ENCODE peak calls at places on chromosomes 7 and 10, in nine cellular contexts. K is H9, E is Panc1, P is activated B cell treated with CpG ODN at 0.5 μM for 24 hours, T is upper lobe of right lung, Y is BJ, I is brain microvascular endothelial cell, B is endothelial cell, C is progenitor cell of endocrine pancreas. L is an unnamed sample.

GRCh38 chr7:113374924-113375323 is 256.6 kb upstream of the SMIM30 start:
- DNase-seq in K (no peak), T (no peak), P (no peak), I (no peak), B (no peak), E (no peak), Y (no peak), C (no peak), L (no peak)

GRCh38 chr10:9786576-9786975 is 1231.1 kb upstream of the CELF2 start:
- DNase-seq in I (peak), P (no peak), E (no peak), Y (no peak), B (no peak), K (no peak), T (no peak), C (no peak), L (no peak)

GRCh38 chr7:128396357-128396756 is 13.4 kb downstream of the IMPDH1 start:
- DNase-seq in Y (no peak), B (no peak), C (no peak), K (no peak), E (no peak), P (no peak), T (no peak), I (no peak), L (peak)

GRCh38 chr10:101716891-101717659 is 22.1 kb upstream of the FBXW4 start:
- DNase-seq in C (no peak), E (no peak), B (no peak), Y (no peak), I (no peak), P (no peak), T (no peak), K (no peak), L (no peak)

GRCh38 chr10:98636921-98637329 is 190.2 kb upstream of the HPS1 start:
- DNase-seq in E (no peak), K (no peak), T (no peak), Y (no peak), B (no peak), C (no peak), P (no peak), I (no peak), L (no peak)

GRCh38 chr7:28383949-28384348 is 28.4 kb upstream of the CREB5 start:
- DNase-seq in I (no peak), E (no peak), B (no peak), Y (no peak), C (no peak), K (no peak), T (no peak), P (no peak), L (no peak)

GRCh38 chr7:82204694-82205093 is 238.9 kb downstream of the CACNA2D1 start:
- DNase-seq in I (peak), P (no peak), B (no peak), E (no peak), Y (no peak), C (no peak), T (no peak), K (no peak), L (no peak)

GRCh38 chr7:101891936-101892640 is 74.7 kb downstream of the CUX1 start:
- DNase-seq in I (no peak), P (no peak), K (no peak), E (no peak), T (no peak), C (no peak), Y (no peak), B (no peak), L (no peak)

GRCh38 chr7:1665721-1666250 is 4.3 kb upstream of the ELFN1 start:
- DNase-seq in P (peak), I (no peak), B (peak), T (peak), Y (no peak), K (peak), C (peak), E (no peak), L (peak)

GRCh38 chr10:80289451-80290287 is at the start of gene MAT1A:
- DNase-seq in Y (no peak), I (no peak), C (no peak), E (no peak), P (no peak), K (peak), B (no peak), T (no peak), L (no peak)

GRCh38 chr10:73413108-73413527 is 740 bp downstream of the ANXA7 start:
- DNase-seq in P (no peak), C (no peak), K (peak), I (peak), T (no peak), Y (no peak), E (peak), B (peak), L (no peak)

GRCh38 chr7:131480384-131481315 is 75.8 kb downstream of the PODXL start:
- DNase-seq in P (no peak), I (peak), T (no peak), Y (no peak), B (no peak), C (no peak), K (no peak), E (no peak), L (no peak)

GRCh38 chr10:75613685-75614587 is 182.5 kb downstream of the LRMDA start:
- DNase-seq in C (no peak), Y (no peak), P (no peak), B (no peak), T (no peak), I (no peak), E (no peak), K (no peak), L (no peak)

GRCh38 chr7:13848576-13849527 is 140.6 kb downstream of the ETV1 start:
- DNase-seq in P (no peak), E (no peak), B (no peak), T (no peak), I (no peak), K (no peak), C (no peak), Y (no peak), L (no peak)

GRCh38 chr10:5376450-5376849 is 11.7 kb downstream of the UCN3 start:
- DNase-seq in E (no peak), P (no peak), Y (no peak), B (no peak), K (no peak), T (no peak), C (no peak), I (no peak), L (no peak)

GRCh38 chr7:105647591-105647990 is 66.3 kb upstream of the EFCAB10 start:
- DNase-seq in Y (no peak), T (no peak), K (no peak), C (no peak), P (no peak), I (no peak), B (no peak), E (no peak), L (no peak)

DNA sequence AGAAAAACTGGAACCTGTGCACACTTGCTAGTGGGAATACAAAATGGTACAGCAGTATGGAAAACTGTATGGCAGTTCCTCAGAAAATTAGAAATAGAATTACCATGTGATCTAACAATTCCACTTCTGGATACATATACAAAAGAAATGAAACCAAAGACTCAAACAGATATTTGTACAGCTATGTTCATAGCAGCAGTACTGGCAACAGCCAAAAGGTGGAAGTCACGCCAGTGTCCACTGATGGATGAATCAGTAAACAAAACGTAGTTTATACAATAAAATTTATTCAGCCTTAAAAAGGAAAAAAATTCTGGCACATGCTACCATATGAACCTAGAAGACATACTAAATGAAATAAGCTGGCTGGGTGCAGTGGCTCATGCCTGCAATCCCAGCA is 23.0 kb downstream of the IDE start:
- DNase-seq in K (no peak), I (no peak), C (no peak), P (no peak), B (no peak), E (no peak), Y (no peak), T (no peak), L (no peak)
- TF ChIP-seq CTCF in K (no peak), I (peak), C (no peak), P (no peak), B (peak), E (no peak), Y (no peak), T (no peak), L (peak)

DNA sequence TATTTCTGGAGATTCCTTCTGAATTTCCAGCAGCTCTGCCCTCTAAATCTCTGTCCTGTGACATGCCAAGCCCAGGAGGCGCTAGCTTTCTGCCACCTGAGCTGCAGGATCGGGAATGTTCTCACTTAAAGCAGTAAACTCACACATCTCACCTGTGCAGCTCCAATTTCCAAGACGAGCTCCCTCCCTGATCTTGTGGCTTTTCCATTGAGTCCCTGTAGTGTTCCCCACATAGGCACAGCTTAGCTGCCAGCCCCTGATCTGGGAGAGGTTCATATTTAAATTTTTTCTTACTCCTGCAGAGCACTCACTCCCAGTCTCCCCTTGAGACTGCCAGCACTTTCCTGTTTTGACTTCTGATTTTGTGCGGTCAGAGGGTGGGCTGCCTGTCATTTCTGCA is 479.3 kb downstream of the GLRX3 start:
- DNase-seq in C (no peak), E (no peak), K (peak), Y (no peak), I (no peak), P (no peak), T (no peak), B (no peak), L (no peak)
- TF ChIP-seq CTCF in C (no peak), E (no peak), K (peak), Y (no peak), I (no peak), P (no peak), T (no peak), B (no peak), L (no peak)

DNA sequence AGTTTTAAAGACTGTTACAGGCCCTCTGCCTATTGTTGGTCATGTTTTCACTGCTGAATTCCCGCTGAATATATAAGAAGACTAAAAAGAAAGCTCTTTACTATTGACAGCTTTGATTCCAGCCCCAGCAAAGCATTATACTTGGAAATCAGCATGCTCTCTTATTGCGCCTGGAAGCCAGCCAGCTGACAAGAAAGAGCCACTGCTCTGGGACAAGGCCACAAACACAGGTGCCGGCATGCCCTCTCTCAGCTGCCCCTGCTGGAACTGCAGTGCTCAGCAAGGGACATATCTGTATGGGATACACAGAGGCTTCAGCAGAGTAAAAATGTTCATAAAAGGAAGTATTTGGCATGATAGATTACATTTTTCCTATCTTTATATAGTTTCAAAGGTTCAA is 523.9 kb downstream of the ADRA2A start:
- DNase-seq in P (no peak), T (no peak), I (no peak), K (peak), Y (no peak), C (no peak), B (no peak), E (no peak), L (no peak)
- TF ChIP-seq CTCF in P (no peak), T (no peak), I (no peak), K (peak), Y (no peak), C (no peak), B (no peak), E (no peak), L (no peak)

DNA sequence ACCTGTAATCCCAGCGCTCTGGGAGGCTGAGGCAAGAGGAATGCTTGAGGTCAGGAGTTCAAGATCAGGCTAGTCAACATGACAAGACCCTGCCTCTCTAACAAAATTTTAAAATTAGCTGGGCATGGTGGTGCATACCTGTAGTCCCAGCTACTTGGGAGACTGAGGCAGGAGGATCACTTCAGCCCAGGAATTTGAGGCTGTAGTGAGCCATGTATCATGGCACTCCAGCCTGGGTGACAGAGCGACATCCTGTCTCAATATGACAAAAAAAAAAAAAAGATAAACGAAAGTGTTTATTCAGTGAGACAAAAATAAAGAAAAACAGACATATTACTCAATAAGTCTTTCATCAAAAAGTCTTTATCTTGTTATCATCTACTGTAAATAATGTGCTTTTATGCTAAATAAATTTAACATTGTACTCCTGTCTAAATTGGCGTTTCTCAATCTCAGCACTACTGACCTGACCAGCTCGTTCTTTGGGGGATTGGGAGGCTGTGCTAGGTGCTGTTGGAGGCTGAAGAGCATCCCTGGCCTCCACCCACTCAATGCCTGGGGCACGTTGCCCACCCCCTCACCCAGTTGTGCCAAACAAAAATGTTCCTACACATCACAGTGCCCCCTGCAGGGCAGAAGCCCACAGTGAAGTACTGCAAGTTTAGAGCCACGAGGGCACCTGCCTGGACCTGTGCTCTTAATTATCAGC is 57.7 kb downstream of the NCAPG2 start:
- DNase-seq in P (no peak), K (peak), B (peak), T (no peak), I (no peak), E (peak), Y (no peak), C (no peak), L (peak)
- TF ChIP-seq CTCF in P (no peak), K (peak), B (peak), T (peak), I (peak), E (peak), Y (peak), C (peak), L (peak)

DNA sequence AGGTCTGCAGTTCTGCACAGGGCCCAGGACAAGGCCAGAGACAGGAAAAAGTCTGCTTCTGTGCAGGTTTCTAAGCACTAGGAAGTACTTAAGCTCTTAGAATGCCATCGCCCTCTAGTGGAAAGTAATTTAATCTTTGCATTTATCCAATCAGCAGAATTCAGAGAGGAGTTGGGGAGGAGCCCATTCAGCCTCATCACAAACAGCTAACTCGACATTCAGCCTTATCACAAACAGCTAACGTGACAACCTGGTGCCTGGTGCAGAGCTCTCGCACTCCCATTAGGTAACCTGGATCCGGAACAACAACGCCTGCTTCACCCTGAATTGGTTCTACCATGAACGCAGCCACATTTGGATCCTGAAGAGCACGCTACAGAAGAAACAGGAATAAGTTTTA is 15.2 kb downstream of the OAT start:
- DNase-seq in K (peak), P (no peak), T (no peak), E (peak), Y (no peak), C (no peak), I (peak), B (peak), L (no peak)
- TF ChIP-seq CTCF in K (peak), P (no peak), T (peak), E (peak), Y (peak), C (peak), I (peak), B (peak), L (peak)

GRCh38 chr7:22549051-22549450 is 49.1 kb upstream of the STEAP1B start:
- DNase-seq in T (no peak), P (no peak), C (no peak), K (peak), B (no peak), E (no peak), Y (no peak), I (no peak), L (no peak)

GRCh38 chr7:22548313-22548712 is 48.3 kb upstream of the STEAP1B start:
- DNase-seq in E (no peak), I (no peak), C (no peak), Y (no peak), P (no peak), B (no peak), T (no peak), K (no peak), L (no peak)

GRCh38 chr7:22551768-22552513 is 52.0 kb upstream of the STEAP1B start:
- DNase-seq in I (no peak), B (no peak), C (no peak), T (no peak), E (no peak), K (no peak), P (no peak), Y (no peak), L (no peak)

GRCh38 chr7:22550514-22551010 is 50.6 kb upstream of the STEAP1B start:
- DNase-seq in I (no peak), P (no peak), Y (no peak), C (no peak), B (no peak), K (no peak), E (no peak), T (no peak), L (no peak)

DNA sequence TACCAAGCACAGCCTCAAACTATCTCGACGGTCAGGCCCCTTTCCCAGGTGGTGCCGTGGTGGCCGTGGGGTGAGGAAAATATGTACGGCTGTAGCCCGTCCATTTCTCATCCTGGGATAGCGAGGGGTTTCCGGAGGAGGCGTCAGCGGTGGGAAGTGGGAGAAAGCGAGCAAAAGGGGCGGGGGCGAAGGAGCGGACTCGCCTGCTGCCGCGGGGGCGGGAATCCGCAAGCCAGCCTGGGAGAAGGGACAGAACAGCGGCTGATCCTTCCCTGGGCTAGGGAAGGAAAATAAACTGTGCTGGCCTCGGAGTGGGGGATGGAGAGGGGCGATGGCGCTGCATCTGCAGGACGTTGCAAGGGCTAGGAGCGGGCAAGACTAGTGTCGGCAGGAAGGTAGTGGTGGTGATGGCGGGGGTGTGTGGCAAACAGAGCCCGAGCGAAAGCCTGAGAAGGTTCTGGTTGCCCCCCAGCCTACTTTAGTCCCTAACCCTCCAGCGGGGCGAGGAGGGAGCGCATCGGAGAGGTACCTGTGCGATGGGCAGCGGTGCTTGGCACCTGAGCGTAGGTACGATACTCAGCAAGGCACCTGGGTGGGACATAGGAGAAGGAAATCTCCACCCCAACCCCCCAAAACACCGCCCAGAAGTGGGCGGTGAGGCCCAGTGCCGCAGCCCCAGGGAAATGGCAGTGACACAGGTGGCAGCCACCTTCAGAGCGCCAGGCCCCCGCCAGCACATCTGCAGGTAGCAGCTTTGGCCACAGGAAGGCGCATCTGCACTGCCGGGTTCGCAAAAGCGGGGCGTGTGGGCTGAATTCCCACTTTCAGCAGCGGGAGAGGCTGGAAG is 49.9 kb upstream of the STEAP1B start:
- DNase-seq in I (peak), B (peak), Y (no peak), K (peak), C (peak), P (peak), T (no peak), E (no peak), L (no peak)
- TF ChIP-seq CTCF in I (peak), B (peak), Y (peak), K (peak), C (peak), P (no peak), T (peak), E (peak), L (peak)

GRCh38 chr7:149071641-149072437 is 18.7 kb downstream of the ZNF786 start:
- DNase-seq in P (no peak), I (no peak), E (no peak), T (no peak), Y (no peak), K (peak), B (peak), C (no peak), L (peak)
- TF ChIP-seq CTCF in P (no peak), I (peak), E (peak), T (peak), Y (peak), K (peak), B (peak), C (peak), L (peak)

GRCh38 chr7:80098795-80099194 is 35.8 kb upstream of the GNAI1 start:
- DNase-seq in P (no peak), T (no peak), Y (no peak), E (no peak), I (no peak), K (peak), B (peak), C (no peak), L (no peak)
- TF ChIP-seq CTCF in P (no peak), T (no peak), Y (peak), E (peak), I (peak), K (peak), B (peak), C (peak), L (peak)

L was measured in chondrocyte.